ENCODE peak calls at places on chromosomes 2 and 18, in nine cellular contexts. One of them, this sample, is unnamed.

GRCh38 chr18:46748466-46748865 is 8.4 kb downstream of the ST8SIA5 start:
- DNase-seq in CD8-positive, alpha-beta memory T cell: no peak
- DNase-seq in ovary: no peak
- DNase-seq in Peyer's patch: no peak
- DNase-seq in upper lobe of right lung: no peak
- DNase-seq in neural progenitor cell: no peak
- DNase-seq in A549: no peak
- DNase-seq in Karpas-422: peak; percentile 75
- DNase-seq in HAP-1: no peak
- DNase-seq in this sample: no peak

GRCh38 chr2:60329225-60329624 is 224.2 kb downstream of the BCL11A start:
- DNase-seq in neural progenitor cell: no peak
- DNase-seq in CD8-positive, alpha-beta memory T cell: no peak
- DNase-seq in A549: no peak
- DNase-seq in upper lobe of right lung: no peak
- DNase-seq in Karpas-422: no peak
- DNase-seq in HAP-1: no peak
- DNase-seq in Peyer's patch: no peak
- DNase-seq in ovary: no peak
- DNase-seq in this sample: no peak

GRCh38 chr18:76126327-76126726 is 368.7 kb downstream of the ZNF516 start:
- DNase-seq in neural progenitor cell: peak; percentile 64
- DNase-seq in HAP-1: no peak
- DNase-seq in CD8-positive, alpha-beta memory T cell: no peak
- DNase-seq in ovary: no peak
- DNase-seq in upper lobe of right lung: no peak
- DNase-seq in A549: no peak
- DNase-seq in Peyer's patch: no peak
- DNase-seq in Karpas-422: no peak
- DNase-seq in this sample: peak; percentile 2

GRCh38 chr18:35386600-35387366 is 9.6 kb upstream of the ZNF396 start:
- DNase-seq in ovary: no peak
- DNase-seq in neural progenitor cell: peak; percentile 90
- DNase-seq in upper lobe of right lung: no peak
- DNase-seq in CD8-positive, alpha-beta memory T cell: peak; percentile 63
- DNase-seq in Karpas-422: peak; percentile 95
- DNase-seq in HAP-1: peak; percentile 62
- DNase-seq in Peyer's patch: peak; percentile 68
- DNase-seq in A549: peak; percentile 59
- DNase-seq in this sample: peak; percentile 19

GRCh38 chr18:62017618-62018017 is 124.8 kb upstream of the RNF152 start:
- DNase-seq in upper lobe of right lung: no peak
- DNase-seq in neural progenitor cell: no peak
- DNase-seq in Karpas-422: no peak
- DNase-seq in HAP-1: no peak
- DNase-seq in CD8-positive, alpha-beta memory T cell: no peak
- DNase-seq in A549: no peak
- DNase-seq in Peyer's patch: no peak
- DNase-seq in ovary: no peak
- DNase-seq in this sample: no peak

GRCh38 chr2:100812573-100812972 is 7.4 kb upstream of the NPAS2 start:
- DNase-seq in neural progenitor cell: no peak
- DNase-seq in A549: no peak
- DNase-seq in Karpas-422: no peak
- DNase-seq in ovary: no peak
- DNase-seq in HAP-1: no peak
- DNase-seq in CD8-positive, alpha-beta memory T cell: no peak
- DNase-seq in Peyer's patch: no peak
- DNase-seq in upper lobe of right lung: no peak
- DNase-seq in this sample: no peak

GRCh38 chr18:62450546-62451395 is 72.1 kb upstream of the ZCCHC2 start:
- DNase-seq in neural progenitor cell: no peak
- DNase-seq in Peyer's patch: no peak
- DNase-seq in HAP-1: no peak
- DNase-seq in Karpas-422: no peak
- DNase-seq in upper lobe of right lung: peak; percentile 79
- DNase-seq in CD8-positive, alpha-beta memory T cell: no peak
- DNase-seq in ovary: peak; percentile 36
- DNase-seq in A549: peak; percentile 74
- DNase-seq in this sample: peak; percentile 93

GRCh38 chr2:235844561-235844960 is 323.6 kb downstream of the GBX2 start:
- DNase-seq in Karpas-422: no peak
- DNase-seq in ovary: no peak
- DNase-seq in Peyer's patch: no peak
- DNase-seq in HAP-1: no peak
- DNase-seq in A549: no peak
- DNase-seq in neural progenitor cell: no peak
- DNase-seq in CD8-positive, alpha-beta memory T cell: no peak
- DNase-seq in upper lobe of right lung: no peak
- DNase-seq in this sample: no peak

GRCh38 chr2:216578325-216578724 is 54.9 kb upstream of the IGFBP2 start:
- DNase-seq in upper lobe of right lung: no peak
- DNase-seq in ovary: no peak
- DNase-seq in A549: no peak
- DNase-seq in Peyer's patch: no peak
- DNase-seq in CD8-positive, alpha-beta memory T cell: no peak
- DNase-seq in HAP-1: no peak
- DNase-seq in Karpas-422: no peak
- DNase-seq in neural progenitor cell: no peak
- DNase-seq in this sample: no peak

GRCh38 chr2:12507295-12507694 is 209.4 kb upstream of the TRIB2 start:
- DNase-seq in neural progenitor cell: no peak
- DNase-seq in HAP-1: no peak
- DNase-seq in Peyer's patch: no peak
- DNase-seq in ovary: peak; percentile 56
- DNase-seq in A549: no peak
- DNase-seq in CD8-positive, alpha-beta memory T cell: no peak
- DNase-seq in upper lobe of right lung: no peak
- DNase-seq in Karpas-422: peak; percentile 66
- DNase-seq in this sample: peak; percentile 94

GRCh38 chr2:123715467-123715982 is 309.6 kb upstream of the CNTNAP5 start:
- DNase-seq in CD8-positive, alpha-beta memory T cell: no peak
- DNase-seq in Karpas-422: no peak
- DNase-seq in upper lobe of right lung: no peak
- DNase-seq in A549: no peak
- DNase-seq in Peyer's patch: no peak
- DNase-seq in ovary: no peak
- DNase-seq in HAP-1: no peak
- DNase-seq in neural progenitor cell: no peak
- DNase-seq in this sample: no peak

GRCh38 chr18:21803495-21803894 is 62.9 kb downstream of the MIB1 start:
- DNase-seq in Peyer's patch: no peak
- DNase-seq in HAP-1: no peak
- DNase-seq in upper lobe of right lung: no peak
- DNase-seq in CD8-positive, alpha-beta memory T cell: no peak
- DNase-seq in Karpas-422: no peak
- DNase-seq in A549: no peak
- DNase-seq in neural progenitor cell: no peak
- DNase-seq in ovary: no peak
- DNase-seq in this sample: no peak

GRCh38 chr2:46167924-46168323 is 129.3 kb upstream of the EPAS1 start:
- DNase-seq in ovary: no peak
- DNase-seq in A549: no peak
- DNase-seq in HAP-1: no peak
- DNase-seq in CD8-positive, alpha-beta memory T cell: no peak
- DNase-seq in upper lobe of right lung: no peak
- DNase-seq in Peyer's patch: no peak
- DNase-seq in neural progenitor cell: no peak
- DNase-seq in Karpas-422: no peak
- DNase-seq in this sample: no peak

GRCh38 chr2:109185801-109186570 is 57.0 kb downstream of the SH3RF3 start:
- DNase-seq in upper lobe of right lung: no peak
- DNase-seq in Peyer's patch: no peak
- DNase-seq in neural progenitor cell: no peak
- DNase-seq in HAP-1: no peak
- DNase-seq in CD8-positive, alpha-beta memory T cell: no peak
- DNase-seq in ovary: peak; percentile 77
- DNase-seq in Karpas-422: no peak
- DNase-seq in A549: no peak
- DNase-seq in this sample: peak; percentile 75

GRCh38 chr2:231050018-231050901 is 6.4 kb upstream of the PSMD1 start:
- DNase-seq in Karpas-422: no peak
- DNase-seq in ovary: peak; percentile 65
- DNase-seq in HAP-1: no peak
- DNase-seq in upper lobe of right lung: no peak
- DNase-seq in Peyer's patch: no peak
- DNase-seq in neural progenitor cell: no peak
- DNase-seq in CD8-positive, alpha-beta memory T cell: no peak
- DNase-seq in A549: no peak
- DNase-seq in this sample: no peak

GRCh38 chr18:46536215-46536874 is 120.7 kb downstream of the LOXHD1 start:
- DNase-seq in Peyer's patch: no peak
- DNase-seq in A549: peak; percentile 35
- DNase-seq in ovary: no peak
- DNase-seq in Karpas-422: no peak
- DNase-seq in CD8-positive, alpha-beta memory T cell: no peak
- DNase-seq in upper lobe of right lung: no peak
- DNase-seq in neural progenitor cell: no peak
- DNase-seq in HAP-1: no peak
- DNase-seq in this sample: peak; percentile 64

GRCh38 chr2:104656496-104657310 is 197.2 kb upstream of the POU3F3 start:
- DNase-seq in neural progenitor cell: peak; percentile 41
- DNase-seq in HAP-1: no peak
- DNase-seq in A549: no peak
- DNase-seq in Peyer's patch: no peak
- DNase-seq in Karpas-422: no peak
- DNase-seq in CD8-positive, alpha-beta memory T cell: no peak
- DNase-seq in upper lobe of right lung: no peak
- DNase-seq in ovary: no peak
- DNase-seq in this sample: no peak

GRCh38 chr18:48676756-48677368 is 138.0 kb downstream of the CTIF start:
- DNase-seq in upper lobe of right lung: peak; percentile 88
- DNase-seq in CD8-positive, alpha-beta memory T cell: peak; percentile 47
- DNase-seq in Karpas-422: peak; percentile 88
- DNase-seq in Peyer's patch: peak; percentile 67
- DNase-seq in neural progenitor cell: peak; percentile 92
- DNase-seq in ovary: peak; percentile 82
- DNase-seq in A549: peak; percentile 41
- DNase-seq in HAP-1: peak; percentile 50
- DNase-seq in this sample: peak; percentile 53

DNA sequence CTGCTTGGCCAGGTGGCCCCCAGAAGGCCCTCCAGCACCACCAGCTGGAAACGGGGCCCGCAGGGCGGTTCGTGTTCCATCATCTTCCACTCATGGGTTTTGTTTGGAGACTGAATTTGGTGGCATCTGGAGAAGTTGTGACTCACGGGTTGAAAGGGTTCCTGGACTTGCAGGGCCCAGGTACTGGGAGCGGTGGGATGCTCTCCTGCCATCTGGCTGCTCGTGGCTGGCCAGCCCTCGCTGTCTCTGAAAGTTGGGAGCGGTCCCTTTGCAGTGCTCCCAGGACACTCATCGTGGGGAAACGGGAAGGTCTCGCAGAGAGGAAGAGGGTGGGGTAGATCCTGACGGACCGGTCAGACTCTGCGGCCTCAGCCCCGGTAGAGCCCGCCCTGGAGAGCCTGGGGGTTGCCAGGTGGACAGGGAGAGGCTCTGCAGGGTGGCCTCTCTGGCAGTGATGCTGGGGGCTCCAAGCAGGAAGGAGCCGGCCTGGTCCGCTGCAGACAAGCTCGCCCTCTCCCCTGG is 47.5 kb downstream of the TWIST2 start:
- DNase-seq in CD8-positive, alpha-beta memory T cell: no peak
- DNase-seq in ovary: no peak
- DNase-seq in upper lobe of right lung: no peak
- DNase-seq in HAP-1: no peak
- DNase-seq in Karpas-422: no peak
- DNase-seq in Peyer's patch: no peak
- DNase-seq in A549: no peak
- DNase-seq in neural progenitor cell: no peak
- DNase-seq in this sample: no peak
- H3K4me3 ChIP-seq in CD8-positive, alpha-beta memory T cell: no peak overlapping the region
- H3K4me3 ChIP-seq in ovary: no peak overlapping the region
- H3K4me3 ChIP-seq in upper lobe of right lung: no peak overlapping the region
- H3K4me3 ChIP-seq in HAP-1: no peak overlapping the region
- H3K4me3 ChIP-seq in Karpas-422: no peak overlapping the region
- H3K4me3 ChIP-seq in Peyer's patch: no peak overlapping the region
- H3K4me3 ChIP-seq in A549: no peak overlapping the region
- H3K4me3 ChIP-seq in neural progenitor cell: no peak overlapping the region
- H3K4me3 ChIP-seq in this sample: no peak overlapping the region

DNA sequence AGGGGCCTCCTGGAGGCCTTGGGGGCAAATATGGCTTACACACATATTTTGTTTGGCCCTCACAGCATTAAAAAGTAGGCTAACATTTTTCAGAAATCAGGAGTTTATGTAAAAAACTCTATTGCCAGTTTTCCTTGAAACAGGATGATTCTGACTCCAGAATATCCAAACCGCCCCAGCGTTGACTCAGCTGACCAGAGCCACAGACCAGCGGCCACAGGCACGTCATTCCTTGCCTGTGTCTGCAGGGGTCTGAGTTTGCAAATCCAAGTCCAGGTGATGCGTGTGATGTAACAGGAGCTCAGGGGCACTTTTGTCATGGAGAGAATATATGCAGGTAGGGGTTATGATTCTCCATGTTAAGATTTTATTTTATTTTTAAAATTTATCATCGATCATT is 79.4 kb upstream of the ALKAL2 start:
- DNase-seq in A549: no peak
- DNase-seq in ovary: no peak
- DNase-seq in HAP-1: no peak
- DNase-seq in upper lobe of right lung: no peak
- DNase-seq in Peyer's patch: no peak
- DNase-seq in neural progenitor cell: no peak
- DNase-seq in Karpas-422: no peak
- DNase-seq in CD8-positive, alpha-beta memory T cell: no peak
- DNase-seq in this sample: no peak
- H3K9me3 ChIP-seq in A549: peaks cover 8% of the 10 kb centered on the region
- H3K9me3 ChIP-seq in ovary: no peaks in the 10 kb centered on the region
- H3K9me3 ChIP-seq in HAP-1: no peaks in the 10 kb centered on the region
- H3K9me3 ChIP-seq in upper lobe of right lung: no peaks in the 10 kb centered on the region
- H3K9me3 ChIP-seq in Peyer's patch: no peaks in the 10 kb centered on the region
- H3K9me3 ChIP-seq in neural progenitor cell: no peaks in the 10 kb centered on the region
- H3K9me3 ChIP-seq in Karpas-422: no peaks in the 10 kb centered on the region
- H3K9me3 ChIP-seq in CD8-positive, alpha-beta memory T cell: no peaks in the 10 kb centered on the region
- H3K9me3 ChIP-seq in this sample: no peaks in the 10 kb centered on the region

GRCh38 chr2:182521453-182522427 is 94.9 kb upstream of the PDE1A start:
- DNase-seq in neural progenitor cell: no peak
- DNase-seq in HAP-1: no peak
- DNase-seq in CD8-positive, alpha-beta memory T cell: no peak
- DNase-seq in upper lobe of right lung: no peak
- DNase-seq in Karpas-422: no peak
- DNase-seq in A549: no peak
- DNase-seq in ovary: no peak
- DNase-seq in Peyer's patch: no peak
- DNase-seq in this sample: no peak

GRCh38 chr2:182522930-182523541 is 96.2 kb upstream of the PDE1A start:
- DNase-seq in upper lobe of right lung: no peak
- DNase-seq in ovary: no peak
- DNase-seq in HAP-1: no peak
- DNase-seq in CD8-positive, alpha-beta memory T cell: no peak
- DNase-seq in Karpas-422: no peak
- DNase-seq in Peyer's patch: no peak
- DNase-seq in neural progenitor cell: no peak
- DNase-seq in A549: no peak
- DNase-seq in this sample: no peak

GRCh38 chr2:182522428-182522896 is 95.6 kb upstream of the PDE1A start:
- DNase-seq in ovary: no peak
- DNase-seq in A549: no peak
- DNase-seq in upper lobe of right lung: no peak
- DNase-seq in neural progenitor cell: peak; percentile 49
- DNase-seq in HAP-1: peak; percentile 20
- DNase-seq in CD8-positive, alpha-beta memory T cell: no peak
- DNase-seq in Peyer's patch: no peak
- DNase-seq in Karpas-422: no peak
- DNase-seq in this sample: no peak
- H3K4me3 ChIP-seq in ovary: no peak overlapping the region
- H3K4me3 ChIP-seq in A549: no peak overlapping the region
- H3K4me3 ChIP-seq in upper lobe of right lung: no peak overlapping the region
- H3K4me3 ChIP-seq in neural progenitor cell: no peak overlapping the region
- H3K4me3 ChIP-seq in HAP-1: no peak overlapping the region
- H3K4me3 ChIP-seq in CD8-positive, alpha-beta memory T cell: no peak overlapping the region
- H3K4me3 ChIP-seq in Peyer's patch: no peak overlapping the region
- H3K4me3 ChIP-seq in Karpas-422: no peak overlapping the region
- H3K4me3 ChIP-seq in this sample: peak overlapping the region; percentile 12

GRCh38 chr18:3329871-3330270 is 67.9 kb downstream of the MYL12B start:
- DNase-seq in Peyer's patch: no peak
- DNase-seq in upper lobe of right lung: no peak
- DNase-seq in ovary: no peak
- DNase-seq in Karpas-422: no peak
- DNase-seq in HAP-1: no peak
- DNase-seq in CD8-positive, alpha-beta memory T cell: no peak
- DNase-seq in A549: no peak
- DNase-seq in neural progenitor cell: no peak
- DNase-seq in this sample: no peak
- H3K9me3 ChIP-seq in Peyer's patch: no peaks in the 10 kb centered on the region
- H3K9me3 ChIP-seq in upper lobe of right lung: no peaks in the 10 kb centered on the region
- H3K9me3 ChIP-seq in ovary: no peaks in the 10 kb centered on the region
- H3K9me3 ChIP-seq in Karpas-422: no peaks in the 10 kb centered on the region
- H3K9me3 ChIP-seq in HAP-1: no peaks in the 10 kb centered on the region
- H3K9me3 ChIP-seq in CD8-positive, alpha-beta memory T cell: no peaks in the 10 kb centered on the region
- H3K9me3 ChIP-seq in A549: no peaks in the 10 kb centered on the region
- H3K9me3 ChIP-seq in neural progenitor cell: no peaks in the 10 kb centered on the region
- H3K9me3 ChIP-seq in this sample: no peaks in the 10 kb centered on the region